ENCODE peak calls at places on chromosomes 5 and 9, in five cellular contexts. J is GM12878; Q is activated T-helper 1 cell treated with anti-CD3 and anti-CD28 coated beads, Interleukin-2, amount 50 U/mL, for 16 hours; R is H9; N is stimulated activated CD8-positive, alpha-beta memory T cell treated with anti-CD3 and anti-CD28 coated beads, Interleukin-2, amount 100 ng/mL, for 48 hours. K is an unnamed sample.

GRCh38 chr5:72394688-72395087 is 74.5 kb downstream of the PTCD2 start:
- DNase-seq in R (no peak), N (no peak), Q (no peak), J (no peak), K (no peak)

GRCh38 chr5:77192444-77193050 is 17.9 kb upstream of the PDE8B start:
- DNase-seq in J (no peak), R (no peak), N (no peak), Q (no peak), K (no peak)

GRCh38 chr5:72633041-72633445 is 125.8 kb upstream of the ZNF366 start:
- DNase-seq in N (no peak), Q (no peak), R (no peak), J (no peak), K (no peak)

GRCh38 chr9:88816141-88816540 is 175.1 kb upstream of the S1PR3 start:
- DNase-seq in R (no peak), Q (no peak), N (no peak), J (no peak), K (no peak)

GRCh38 chr5:105150324-105150723 is 1587.7 kb upstream of the NUDT12 start:
- DNase-seq in R (no peak), N (no peak), Q (no peak), J (no peak), K (no peak)

GRCh38 chr9:90458485-90458884 is 184.1 kb downstream of the DIRAS2 start:
- DNase-seq in N (no peak), R (peak; percentile 64), J (no peak), Q (no peak), K (no peak)

GRCh38 chr9:95985656-95986055 is 110.2 kb downstream of the ERCC6L2 start:
- DNase-seq in Q (no peak), R (no peak), J (no peak), N (no peak), K (no peak)

GRCh38 chr9:112858625-112859147 is 32.0 kb downstream of the SLC46A2 start:
- DNase-seq in N (no peak), J (peak; percentile 31), R (no peak), Q (no peak), K (no peak)

GRCh38 chr9:129340427-129341196 is 162.6 kb upstream of the IER5L start:
- DNase-seq in R (no peak), N (no peak), J (no peak), Q (no peak), K (no peak)

GRCh38 chr5:89445106-89445745 is 562.2 kb upstream of the MEF2C start:
- DNase-seq in Q (no peak), N (no peak), J (no peak), R (no peak), K (no peak)

GRCh38 chr9:2000314-2000713 is 14.8 kb upstream of the SMARCA2 start:
- DNase-seq in Q (no peak), J (no peak), N (no peak), R (no peak), K (no peak)

GRCh38 chr5:149561848-149562247 is 10.6 kb upstream of the CSNK1A1 start:
- DNase-seq in Q (no peak), J (no peak), R (peak; percentile 42), N (no peak), K (no peak)

GRCh38 chr5:142758803-142759145 is 11.4 kb upstream of the ARHGAP26 start:
- DNase-seq in J (no peak), R (no peak), N (no peak), Q (no peak), K (no peak)

GRCh38 chr9:27412963-27413362 is 111.1 kb upstream of the IFNK start:
- DNase-seq in R (no peak), Q (no peak), J (no peak), N (no peak), K (no peak)

GRCh38 chr5:71809446-71809845 is 90.4 kb downstream of the CARTPT start:
- DNase-seq in N (no peak), J (no peak), Q (no peak), R (no peak), K (no peak)

K was measured in nephron progenitor cell.